ENCODE peak calls at places on chromosomes 7 and 10, in nine cellular contexts. One of them, this sample, is unnamed.

GRCh38 chr10:27687808-27688207 is 57.8 kb downstream of the MKX start:
- DNase-seq in stimulated activated naive B cell treated with anti-CD40 and anti-IgM and Interleukin-4, amounts not matched to agents 10 μg/mL and 1 μg/mL and 100 μg/mL, for 72 hours: no peak
- DNase-seq in stomach: no peak
- DNase-seq in T-helper 1 cell: no peak
- DNase-seq in CD8-positive, alpha-beta T cell: no peak
- DNase-seq in D341Med: no peak
- DNase-seq in AG04450: no peak
- DNase-seq in adrenal gland: no peak
- DNase-seq in NCI-H69: no peak
- DNase-seq in this sample: no peak

GRCh38 chr7:42183547-42183946 is 53.5 kb downstream of the GLI3 start:
- DNase-seq in stimulated activated naive B cell treated with anti-CD40 and anti-IgM and Interleukin-4, amounts not matched to agents 10 μg/mL and 1 μg/mL and 100 μg/mL, for 72 hours: no peak
- DNase-seq in stomach: no peak
- DNase-seq in T-helper 1 cell: no peak
- DNase-seq in CD8-positive, alpha-beta T cell: no peak
- DNase-seq in D341Med: no peak
- DNase-seq in AG04450: no peak
- DNase-seq in adrenal gland: no peak
- DNase-seq in NCI-H69: no peak
- DNase-seq in this sample: no peak

GRCh38 chr7:85685901-85686300 is 499.0 kb upstream of the SEMA3D start:
- DNase-seq in stimulated activated naive B cell treated with anti-CD40 and anti-IgM and Interleukin-4, amounts not matched to agents 10 μg/mL and 1 μg/mL and 100 μg/mL, for 72 hours: no peak
- DNase-seq in stomach: no peak
- DNase-seq in T-helper 1 cell: no peak
- DNase-seq in CD8-positive, alpha-beta T cell: no peak
- DNase-seq in D341Med: no peak
- DNase-seq in AG04450: no peak
- DNase-seq in adrenal gland: no peak
- DNase-seq in NCI-H69: peak
- DNase-seq in this sample: no peak

GRCh38 chr10:29619273-29619672 is 15.5 kb downstream of the SVIL start:
- DNase-seq in stimulated activated naive B cell treated with anti-CD40 and anti-IgM and Interleukin-4, amounts not matched to agents 10 μg/mL and 1 μg/mL and 100 μg/mL, for 72 hours: no peak
- DNase-seq in stomach: no peak
- DNase-seq in T-helper 1 cell: no peak
- DNase-seq in CD8-positive, alpha-beta T cell: no peak
- DNase-seq in D341Med: no peak
- DNase-seq in AG04450: peak
- DNase-seq in adrenal gland: no peak
- DNase-seq in NCI-H69: peak
- DNase-seq in this sample: no peak

GRCh38 chr10:5679036-5679435 is 5.6 kb upstream of the TASOR2 start:
- DNase-seq in stimulated activated naive B cell treated with anti-CD40 and anti-IgM and Interleukin-4, amounts not matched to agents 10 μg/mL and 1 μg/mL and 100 μg/mL, for 72 hours: no peak
- DNase-seq in stomach: no peak
- DNase-seq in T-helper 1 cell: no peak
- DNase-seq in CD8-positive, alpha-beta T cell: no peak
- DNase-seq in D341Med: no peak
- DNase-seq in AG04450: no peak
- DNase-seq in adrenal gland: no peak
- DNase-seq in NCI-H69: no peak
- DNase-seq in this sample: no peak

GRCh38 chr10:28349892-28350291 is 47.0 kb upstream of the MPP7 start:
- DNase-seq in stimulated activated naive B cell treated with anti-CD40 and anti-IgM and Interleukin-4, amounts not matched to agents 10 μg/mL and 1 μg/mL and 100 μg/mL, for 72 hours: no peak
- DNase-seq in stomach: no peak
- DNase-seq in T-helper 1 cell: no peak
- DNase-seq in CD8-positive, alpha-beta T cell: no peak
- DNase-seq in D341Med: no peak
- DNase-seq in AG04450: no peak
- DNase-seq in adrenal gland: no peak
- DNase-seq in NCI-H69: no peak
- DNase-seq in this sample: no peak

GRCh38 chr10:87829986-87830732 is 12.1 kb upstream of the ATAD1 start:
- DNase-seq in stimulated activated naive B cell treated with anti-CD40 and anti-IgM and Interleukin-4, amounts not matched to agents 10 μg/mL and 1 μg/mL and 100 μg/mL, for 72 hours: no peak
- DNase-seq in stomach: no peak
- DNase-seq in T-helper 1 cell: no peak
- DNase-seq in CD8-positive, alpha-beta T cell: no peak
- DNase-seq in D341Med: no peak
- DNase-seq in AG04450: no peak
- DNase-seq in adrenal gland: no peak
- DNase-seq in NCI-H69: no peak
- DNase-seq in this sample: no peak

GRCh38 chr10:51501396-51501795 is 198.0 kb downstream of the CSTF2T start:
- DNase-seq in stimulated activated naive B cell treated with anti-CD40 and anti-IgM and Interleukin-4, amounts not matched to agents 10 μg/mL and 1 μg/mL and 100 μg/mL, for 72 hours: no peak
- DNase-seq in stomach: no peak
- DNase-seq in T-helper 1 cell: no peak
- DNase-seq in CD8-positive, alpha-beta T cell: no peak
- DNase-seq in D341Med: no peak
- DNase-seq in AG04450: no peak
- DNase-seq in adrenal gland: no peak
- DNase-seq in NCI-H69: no peak
- DNase-seq in this sample: no peak

GRCh38 chr7:70505886-70506285 is 626.1 kb upstream of the GALNT17 start:
- DNase-seq in stimulated activated naive B cell treated with anti-CD40 and anti-IgM and Interleukin-4, amounts not matched to agents 10 μg/mL and 1 μg/mL and 100 μg/mL, for 72 hours: no peak
- DNase-seq in stomach: no peak
- DNase-seq in T-helper 1 cell: no peak
- DNase-seq in CD8-positive, alpha-beta T cell: no peak
- DNase-seq in D341Med: peak
- DNase-seq in AG04450: no peak
- DNase-seq in adrenal gland: no peak
- DNase-seq in NCI-H69: no peak
- DNase-seq in this sample: no peak

GRCh38 chr7:37081436-37081835 is 357.1 kb upstream of the AOAH start:
- DNase-seq in stimulated activated naive B cell treated with anti-CD40 and anti-IgM and Interleukin-4, amounts not matched to agents 10 μg/mL and 1 μg/mL and 100 μg/mL, for 72 hours: peak
- DNase-seq in stomach: peak
- DNase-seq in T-helper 1 cell: peak
- DNase-seq in CD8-positive, alpha-beta T cell: no peak
- DNase-seq in D341Med: no peak
- DNase-seq in AG04450: no peak
- DNase-seq in adrenal gland: no peak
- DNase-seq in NCI-H69: peak
- DNase-seq in this sample: no peak

GRCh38 chr10:45997557-45997956 is 25.3 kb downstream of the TIMM23 start:
- DNase-seq in stimulated activated naive B cell treated with anti-CD40 and anti-IgM and Interleukin-4, amounts not matched to agents 10 μg/mL and 1 μg/mL and 100 μg/mL, for 72 hours: no peak
- DNase-seq in stomach: no peak
- DNase-seq in T-helper 1 cell: no peak
- DNase-seq in CD8-positive, alpha-beta T cell: no peak
- DNase-seq in D341Med: no peak
- DNase-seq in AG04450: no peak
- DNase-seq in adrenal gland: no peak
- DNase-seq in NCI-H69: no peak
- DNase-seq in this sample: no peak

GRCh38 chr10:129525408-129525807 is 58.4 kb downstream of the MGMT start:
- DNase-seq in stimulated activated naive B cell treated with anti-CD40 and anti-IgM and Interleukin-4, amounts not matched to agents 10 μg/mL and 1 μg/mL and 100 μg/mL, for 72 hours: no peak
- DNase-seq in stomach: no peak
- DNase-seq in T-helper 1 cell: no peak
- DNase-seq in CD8-positive, alpha-beta T cell: no peak
- DNase-seq in D341Med: no peak
- DNase-seq in AG04450: peak
- DNase-seq in adrenal gland: no peak
- DNase-seq in NCI-H69: no peak
- DNase-seq in this sample: no peak

GRCh38 chr7:80095545-80095944 is 39.1 kb upstream of the GNAI1 start:
- DNase-seq in stimulated activated naive B cell treated with anti-CD40 and anti-IgM and Interleukin-4, amounts not matched to agents 10 μg/mL and 1 μg/mL and 100 μg/mL, for 72 hours: no peak
- DNase-seq in stomach: no peak
- DNase-seq in T-helper 1 cell: no peak
- DNase-seq in CD8-positive, alpha-beta T cell: no peak
- DNase-seq in D341Med: no peak
- DNase-seq in AG04450: no peak
- DNase-seq in adrenal gland: no peak
- DNase-seq in NCI-H69: peak
- DNase-seq in this sample: peak

GRCh38 chr10:77405771-77406241 is 231.8 kb downstream of the KCNMA1 start:
- DNase-seq in stimulated activated naive B cell treated with anti-CD40 and anti-IgM and Interleukin-4, amounts not matched to agents 10 μg/mL and 1 μg/mL and 100 μg/mL, for 72 hours: no peak
- DNase-seq in stomach: peak
- DNase-seq in T-helper 1 cell: no peak
- DNase-seq in CD8-positive, alpha-beta T cell: no peak
- DNase-seq in D341Med: peak
- DNase-seq in AG04450: no peak
- DNase-seq in adrenal gland: peak
- DNase-seq in NCI-H69: peak
- DNase-seq in this sample: no peak

GRCh38 chr7:126574276-126574675 is 678.5 kb downstream of the GRM8 start:
- DNase-seq in stimulated activated naive B cell treated with anti-CD40 and anti-IgM and Interleukin-4, amounts not matched to agents 10 μg/mL and 1 μg/mL and 100 μg/mL, for 72 hours: no peak
- DNase-seq in stomach: no peak
- DNase-seq in T-helper 1 cell: no peak
- DNase-seq in CD8-positive, alpha-beta T cell: no peak
- DNase-seq in D341Med: no peak
- DNase-seq in AG04450: no peak
- DNase-seq in adrenal gland: no peak
- DNase-seq in NCI-H69: peak
- DNase-seq in this sample: no peak

GRCh38 chr10:29473411-29474100 is 161.2 kb downstream of the SVIL start:
- DNase-seq in stimulated activated naive B cell treated with anti-CD40 and anti-IgM and Interleukin-4, amounts not matched to agents 10 μg/mL and 1 μg/mL and 100 μg/mL, for 72 hours: no peak
- DNase-seq in stomach: no peak
- DNase-seq in T-helper 1 cell: no peak
- DNase-seq in CD8-positive, alpha-beta T cell: no peak
- DNase-seq in D341Med: no peak
- DNase-seq in AG04450: no peak
- DNase-seq in adrenal gland: no peak
- DNase-seq in NCI-H69: peak
- DNase-seq in this sample: no peak

GRCh38 chr7:139697031-139697430 is 80.8 kb downstream of the HIPK2 start:
- DNase-seq in stimulated activated naive B cell treated with anti-CD40 and anti-IgM and Interleukin-4, amounts not matched to agents 10 μg/mL and 1 μg/mL and 100 μg/mL, for 72 hours: no peak
- DNase-seq in stomach: peak
- DNase-seq in T-helper 1 cell: no peak
- DNase-seq in CD8-positive, alpha-beta T cell: no peak
- DNase-seq in D341Med: no peak
- DNase-seq in AG04450: no peak
- DNase-seq in adrenal gland: no peak
- DNase-seq in NCI-H69: peak
- DNase-seq in this sample: no peak

GRCh38 chr10:72935358-72935757 is 19.2 kb downstream of the PLA2G12B start:
- DNase-seq in stimulated activated naive B cell treated with anti-CD40 and anti-IgM and Interleukin-4, amounts not matched to agents 10 μg/mL and 1 μg/mL and 100 μg/mL, for 72 hours: no peak
- DNase-seq in stomach: no peak
- DNase-seq in T-helper 1 cell: no peak
- DNase-seq in CD8-positive, alpha-beta T cell: no peak
- DNase-seq in D341Med: no peak
- DNase-seq in AG04450: no peak
- DNase-seq in adrenal gland: no peak
- DNase-seq in NCI-H69: no peak
- DNase-seq in this sample: no peak

GRCh38 chr10:55742487-55742886 is 618.6 kb downstream of the ZWINT start:
- DNase-seq in stimulated activated naive B cell treated with anti-CD40 and anti-IgM and Interleukin-4, amounts not matched to agents 10 μg/mL and 1 μg/mL and 100 μg/mL, for 72 hours: no peak
- DNase-seq in stomach: no peak
- DNase-seq in T-helper 1 cell: no peak
- DNase-seq in CD8-positive, alpha-beta T cell: no peak
- DNase-seq in D341Med: no peak
- DNase-seq in AG04450: no peak
- DNase-seq in adrenal gland: no peak
- DNase-seq in NCI-H69: no peak
- DNase-seq in this sample: no peak

GRCh38 chr7:95330194-95331003 is 6.1 kb upstream of the PON1 start:
- DNase-seq in stimulated activated naive B cell treated with anti-CD40 and anti-IgM and Interleukin-4, amounts not matched to agents 10 μg/mL and 1 μg/mL and 100 μg/mL, for 72 hours: no peak
- DNase-seq in stomach: no peak
- DNase-seq in T-helper 1 cell: no peak
- DNase-seq in CD8-positive, alpha-beta T cell: no peak
- DNase-seq in D341Med: no peak
- DNase-seq in AG04450: no peak
- DNase-seq in adrenal gland: no peak
- DNase-seq in NCI-H69: no peak
- DNase-seq in this sample: no peak

GRCh38 chr7:333399-333776 is 43.4 kb downstream of the FOXL3 start:
- DNase-seq in stimulated activated naive B cell treated with anti-CD40 and anti-IgM and Interleukin-4, amounts not matched to agents 10 μg/mL and 1 μg/mL and 100 μg/mL, for 72 hours: no peak
- DNase-seq in stomach: no peak
- DNase-seq in T-helper 1 cell: no peak
- DNase-seq in CD8-positive, alpha-beta T cell: no peak
- DNase-seq in D341Med: no peak
- DNase-seq in AG04450: no peak
- DNase-seq in adrenal gland: no peak
- DNase-seq in NCI-H69: no peak
- DNase-seq in this sample: no peak

GRCh38 chr10:91709394-91709798 is 76.5 kb upstream of the PPP1R3C start:
- DNase-seq in stimulated activated naive B cell treated with anti-CD40 and anti-IgM and Interleukin-4, amounts not matched to agents 10 μg/mL and 1 μg/mL and 100 μg/mL, for 72 hours: no peak
- DNase-seq in stomach: no peak
- DNase-seq in T-helper 1 cell: no peak
- DNase-seq in CD8-positive, alpha-beta T cell: no peak
- DNase-seq in D341Med: no peak
- DNase-seq in AG04450: no peak
- DNase-seq in adrenal gland: no peak
- DNase-seq in NCI-H69: peak
- DNase-seq in this sample: no peak

GRCh38 chr7:119594956-119595355 is 678.0 kb upstream of the KCND2 start:
- DNase-seq in stimulated activated naive B cell treated with anti-CD40 and anti-IgM and Interleukin-4, amounts not matched to agents 10 μg/mL and 1 μg/mL and 100 μg/mL, for 72 hours: no peak
- DNase-seq in stomach: no peak
- DNase-seq in T-helper 1 cell: no peak
- DNase-seq in CD8-positive, alpha-beta T cell: no peak
- DNase-seq in D341Med: no peak
- DNase-seq in AG04450: no peak
- DNase-seq in adrenal gland: no peak
- DNase-seq in NCI-H69: peak
- DNase-seq in this sample: peak

GRCh38 chr10:130250127-130250526 is 113.9 kb downstream of the GLRX3 start:
- DNase-seq in stimulated activated naive B cell treated with anti-CD40 and anti-IgM and Interleukin-4, amounts not matched to agents 10 μg/mL and 1 μg/mL and 100 μg/mL, for 72 hours: no peak
- DNase-seq in stomach: no peak
- DNase-seq in T-helper 1 cell: no peak
- DNase-seq in CD8-positive, alpha-beta T cell: no peak
- DNase-seq in D341Med: no peak
- DNase-seq in AG04450: no peak
- DNase-seq in adrenal gland: no peak
- DNase-seq in NCI-H69: no peak
- DNase-seq in this sample: no peak

GRCh38 chr7:79872171-79872570 is 262.5 kb upstream of the GNAI1 start:
- DNase-seq in stimulated activated naive B cell treated with anti-CD40 and anti-IgM and Interleukin-4, amounts not matched to agents 10 μg/mL and 1 μg/mL and 100 μg/mL, for 72 hours: no peak
- DNase-seq in stomach: no peak
- DNase-seq in T-helper 1 cell: no peak
- DNase-seq in CD8-positive, alpha-beta T cell: no peak
- DNase-seq in D341Med: no peak
- DNase-seq in AG04450: no peak
- DNase-seq in adrenal gland: no peak
- DNase-seq in NCI-H69: peak
- DNase-seq in this sample: no peak

GRCh38 chr10:5861269-5862031 is 28.2 kb downstream of the ANKRD16 start:
- DNase-seq in stimulated activated naive B cell treated with anti-CD40 and anti-IgM and Interleukin-4, amounts not matched to agents 10 μg/mL and 1 μg/mL and 100 μg/mL, for 72 hours: no peak
- DNase-seq in stomach: no peak
- DNase-seq in T-helper 1 cell: no peak
- DNase-seq in CD8-positive, alpha-beta T cell: no peak
- DNase-seq in D341Med: no peak
- DNase-seq in AG04450: peak
- DNase-seq in adrenal gland: peak
- DNase-seq in NCI-H69: peak
- DNase-seq in this sample: no peak

GRCh38 chr7:33604015-33604414 is 301.3 kb upstream of the BMPER start:
- DNase-seq in stimulated activated naive B cell treated with anti-CD40 and anti-IgM and Interleukin-4, amounts not matched to agents 10 μg/mL and 1 μg/mL and 100 μg/mL, for 72 hours: no peak
- DNase-seq in stomach: no peak
- DNase-seq in T-helper 1 cell: no peak
- DNase-seq in CD8-positive, alpha-beta T cell: no peak
- DNase-seq in D341Med: no peak
- DNase-seq in AG04450: no peak
- DNase-seq in adrenal gland: no peak
- DNase-seq in NCI-H69: no peak
- DNase-seq in this sample: no peak

GRCh38 chr7:132355048-132355447 is 221.2 kb downstream of the PLXNA4 start:
- DNase-seq in stimulated activated naive B cell treated with anti-CD40 and anti-IgM and Interleukin-4, amounts not matched to agents 10 μg/mL and 1 μg/mL and 100 μg/mL, for 72 hours: no peak
- DNase-seq in stomach: no peak
- DNase-seq in T-helper 1 cell: no peak
- DNase-seq in CD8-positive, alpha-beta T cell: no peak
- DNase-seq in D341Med: no peak
- DNase-seq in AG04450: no peak
- DNase-seq in adrenal gland: no peak
- DNase-seq in NCI-H69: no peak
- DNase-seq in this sample: no peak

GRCh38 chr10:124183617-124184016 is 90.2 kb upstream of the CHST15 start:
- DNase-seq in stimulated activated naive B cell treated with anti-CD40 and anti-IgM and Interleukin-4, amounts not matched to agents 10 μg/mL and 1 μg/mL and 100 μg/mL, for 72 hours: no peak
- DNase-seq in stomach: no peak
- DNase-seq in T-helper 1 cell: no peak
- DNase-seq in CD8-positive, alpha-beta T cell: no peak
- DNase-seq in D341Med: no peak
- DNase-seq in AG04450: no peak
- DNase-seq in adrenal gland: no peak
- DNase-seq in NCI-H69: no peak
- DNase-seq in this sample: no peak

GRCh38 chr10:114714281-114714741 is 56.2 kb upstream of the ABLIM1 start:
- DNase-seq in stimulated activated naive B cell treated with anti-CD40 and anti-IgM and Interleukin-4, amounts not matched to agents 10 μg/mL and 1 μg/mL and 100 μg/mL, for 72 hours: no peak
- DNase-seq in stomach: peak
- DNase-seq in T-helper 1 cell: no peak
- DNase-seq in CD8-positive, alpha-beta T cell: no peak
- DNase-seq in D341Med: no peak
- DNase-seq in AG04450: peak
- DNase-seq in adrenal gland: no peak
- DNase-seq in NCI-H69: peak
- DNase-seq in this sample: no peak